ENCODE peak calls at places on chromosome 18, in four cellular contexts. One of them, this sample, is unnamed.

GRCh38 chr18:79556829-79557585 is 122.6 kb upstream of the CTDP1 start:
- DNase-seq in astrocyte: no peak
- DNase-seq in GM23248: peak
- DNase-seq in HCT116: no peak
- DNase-seq in this sample: no peak

GRCh38 chr18:28735731-28736130 is 558.8 kb upstream of the CDH2 start:
- DNase-seq in astrocyte: peak
- DNase-seq in GM23248: peak
- DNase-seq in HCT116: no peak
- DNase-seq in this sample: no peak

GRCh38 chr18:44870631-44871502 is 190.2 kb downstream of the SETBP1 start:
- DNase-seq in astrocyte: no peak
- DNase-seq in GM23248: no peak
- DNase-seq in HCT116: no peak
- DNase-seq in this sample: no peak

GRCh38 chr18:57837917-57838548 is 34.9 kb upstream of the ATP8B1 start:
- DNase-seq in astrocyte: peak
- DNase-seq in GM23248: no peak
- DNase-seq in HCT116: no peak
- DNase-seq in this sample: no peak

GRCh38 chr18:74083071-74083954 is 64.3 kb downstream of the FBXO15 start:
- DNase-seq in astrocyte: no peak
- DNase-seq in GM23248: no peak
- DNase-seq in HCT116: no peak
- DNase-seq in this sample: no peak

GRCh38 chr18:44033144-44033543 is 647.5 kb upstream of the SETBP1 start:
- DNase-seq in astrocyte: peak
- DNase-seq in GM23248: no peak
- DNase-seq in HCT116: no peak
- DNase-seq in this sample: no peak

GRCh38 chr18:9619056-9619455 is 4.7 kb upstream of the PPP4R1 start:
- DNase-seq in astrocyte: no peak
- DNase-seq in GM23248: no peak
- DNase-seq in HCT116: no peak
- DNase-seq in this sample: no peak

GRCh38 chr18:10230072-10230471 is 224.4 kb upstream of the APCDD1 start:
- DNase-seq in astrocyte: peak
- DNase-seq in GM23248: peak
- DNase-seq in HCT116: peak
- DNase-seq in this sample: peak

GRCh38 chr18:54263904-54264336 is 5.4 kb upstream of the POLI start:
- DNase-seq in astrocyte: no peak
- DNase-seq in GM23248: no peak
- DNase-seq in HCT116: no peak
- DNase-seq in this sample: no peak

GRCh38 chr18:60019463-60019840 is 119.7 kb downstream of the PMAIP1 start:
- DNase-seq in astrocyte: peak
- DNase-seq in GM23248: peak
- DNase-seq in HCT116: no peak
- DNase-seq in this sample: no peak
- H2AFZ ChIP-seq in astrocyte: no peak
- H2AFZ ChIP-seq in GM23248: no peak
- H2AFZ ChIP-seq in HCT116: no peak
- H2AFZ ChIP-seq in this sample: no peak

DNA sequence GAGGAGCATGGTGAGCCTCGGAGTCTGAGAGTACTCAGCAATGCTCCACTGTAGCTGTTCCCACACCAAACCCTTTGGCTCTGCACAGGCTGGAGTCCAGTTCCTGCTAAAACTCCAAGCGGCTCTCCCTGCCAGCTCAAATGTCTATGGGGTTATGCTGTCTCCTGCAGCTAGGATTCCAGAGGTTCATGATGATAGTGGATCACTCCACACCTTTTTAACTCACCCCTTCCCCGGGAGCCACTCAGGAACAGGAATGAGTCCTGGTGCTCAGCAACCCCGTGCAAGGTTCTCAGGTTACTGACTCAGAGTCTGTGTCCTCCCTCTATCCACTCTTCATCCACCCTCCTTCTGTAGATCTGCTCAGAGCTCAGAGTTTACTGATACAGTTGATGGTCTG is 410.0 kb downstream of the CDH19 start:
- DNase-seq in astrocyte: no peak
- DNase-seq in GM23248: no peak
- DNase-seq in HCT116: no peak
- DNase-seq in this sample: no peak
- H2AFZ ChIP-seq in astrocyte: no peak
- H2AFZ ChIP-seq in GM23248: no peak
- H2AFZ ChIP-seq in HCT116: no peak
- H2AFZ ChIP-seq in this sample: no peak

GRCh38 chr18:56650944-56651770 is at the start of gene WDR7:
- DNase-seq in astrocyte: peak
- DNase-seq in GM23248: peak
- DNase-seq in HCT116: peak
- DNase-seq in this sample: peak
- H2AFZ ChIP-seq in astrocyte: peak
- H2AFZ ChIP-seq in GM23248: peak
- H2AFZ ChIP-seq in HCT116: peak
- H2AFZ ChIP-seq in this sample: peak

GRCh38 chr18:32321826-32322225 is 132.0 kb downstream of the MEP1B start:
- DNase-seq in astrocyte: no peak
- DNase-seq in GM23248: no peak
- DNase-seq in HCT116: no peak
- DNase-seq in this sample: no peak

GRCh38 chr18:32319084-32319483 is 129.2 kb downstream of the MEP1B start:
- DNase-seq in astrocyte: no peak
- DNase-seq in GM23248: no peak
- DNase-seq in HCT116: no peak
- DNase-seq in this sample: no peak

GRCh38 chr18:32318581-32318980 is 128.7 kb downstream of the MEP1B start:
- DNase-seq in astrocyte: no peak
- DNase-seq in GM23248: peak
- DNase-seq in HCT116: no peak
- DNase-seq in this sample: no peak

GRCh38 chr18:32315881-32316280 is 126.0 kb downstream of the MEP1B start:
- DNase-seq in astrocyte: no peak
- DNase-seq in GM23248: peak
- DNase-seq in HCT116: no peak
- DNase-seq in this sample: no peak

GRCh38 chr18:32317651-32318050 is 127.8 kb downstream of the MEP1B start:
- DNase-seq in astrocyte: peak
- DNase-seq in GM23248: peak
- DNase-seq in HCT116: no peak
- DNase-seq in this sample: no peak
- H2AFZ ChIP-seq in astrocyte: no peak
- H2AFZ ChIP-seq in GM23248: peak
- H2AFZ ChIP-seq in HCT116: no peak
- H2AFZ ChIP-seq in this sample: no peak

GRCh38 chr18:67776929-67777328 is 260.4 kb upstream of the DSEL start:
- DNase-seq in astrocyte: peak
- DNase-seq in GM23248: peak
- DNase-seq in HCT116: no peak
- DNase-seq in this sample: no peak
- H2AFZ ChIP-seq in astrocyte: no peak
- H2AFZ ChIP-seq in GM23248: no peak
- H2AFZ ChIP-seq in HCT116: no peak
- H2AFZ ChIP-seq in this sample: no peak

GRCh38 chr18:8546677-8547076 is 62.6 kb upstream of the RAB12 start:
- DNase-seq in astrocyte: no peak
- DNase-seq in GM23248: no peak
- DNase-seq in HCT116: no peak
- DNase-seq in this sample: no peak
- H2AFZ ChIP-seq in astrocyte: no peak
- H2AFZ ChIP-seq in GM23248: no peak
- H2AFZ ChIP-seq in HCT116: no peak
- H2AFZ ChIP-seq in this sample: no peak

GRCh38 chr18:35807942-35808341 is 164.5 kb upstream of the RMP24 start:
- DNase-seq in astrocyte: no peak
- DNase-seq in GM23248: no peak
- DNase-seq in HCT116: no peak
- DNase-seq in this sample: no peak
- H2AFZ ChIP-seq in astrocyte: no peak
- H2AFZ ChIP-seq in GM23248: no peak
- H2AFZ ChIP-seq in HCT116: no peak
- H2AFZ ChIP-seq in this sample: no peak

DNA sequence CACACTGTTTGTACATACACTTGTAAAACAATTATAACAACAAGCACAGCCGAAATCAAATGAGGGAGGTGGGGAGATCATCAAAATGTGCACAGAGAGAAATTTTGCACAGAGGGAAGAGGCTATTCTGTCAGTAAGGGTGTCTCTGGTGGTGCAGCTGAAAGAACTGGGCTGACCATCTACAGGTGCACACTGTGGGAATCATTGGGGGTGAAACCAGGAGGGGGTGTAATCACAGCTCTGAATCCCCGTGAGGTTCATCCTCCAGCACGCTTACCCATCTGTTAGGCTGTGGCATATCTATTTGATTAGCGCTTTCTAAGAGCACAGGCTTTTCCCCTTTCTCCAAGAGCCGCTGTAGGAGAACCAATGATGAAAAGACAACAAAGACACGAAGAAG is 389.9 kb upstream of the CDH20 start:
- DNase-seq in astrocyte: no peak
- DNase-seq in GM23248: no peak
- DNase-seq in HCT116: no peak
- DNase-seq in this sample: no peak
- H2AFZ ChIP-seq in astrocyte: no peak
- H2AFZ ChIP-seq in GM23248: no peak
- H2AFZ ChIP-seq in HCT116: no peak
- H2AFZ ChIP-seq in this sample: no peak

This sample was measured in DND-41.